ENCODE peak calls at places on chromosomes 1 and 21, in nine cellular contexts. D is AG09319; F is HS-5; S is stimulated activated CD4-positive, alpha-beta T cell treated with anti-CD3 and anti-CD28 coated beads, Interleukin-1b, Interleukin-23, amount 100 ng/mL, for 48 hours; A is NCI-H1436 treated with DMSO at 0.1 percent for 48 hours; I is esophagus muscularis mucosa; K is T-helper 9 cell; J is GM12865; X is A549. B is an unnamed sample.

GRCh38 chr1:85278853-85279314 is 2.5 kb upstream of the BCL10 start:
- DNase-seq in S (peak), K (no peak), F (peak), X (peak), J (peak), I (no peak), D (peak), A (no peak), B (no peak)

GRCh38 chr1:182617734-182618288 is 13.6 kb upstream of the RGS16 start:
- DNase-seq in J (peak), K (no peak), S (no peak), A (no peak), I (no peak), D (no peak), F (no peak), X (no peak), B (peak)

GRCh38 chr1:114756949-114757454 is 782 bp downstream of the CSDE1 start:
- DNase-seq in F (peak), X (peak), D (peak), K (peak), I (no peak), J (no peak), A (no peak), S (peak), B (no peak)

GRCh38 chr1:33288976-33289857 is 31.7 kb downstream of the A3GALT2 start:
- DNase-seq in F (no peak), D (no peak), I (no peak), X (no peak), J (no peak), K (no peak), S (no peak), A (no peak), B (no peak)

GRCh38 chr1:204692852-204693356 is 7.4 kb upstream of the LRRN2 start:
- DNase-seq in F (no peak), S (no peak), J (no peak), K (no peak), D (no peak), X (no peak), I (no peak), A (no peak), B (peak)

GRCh38 chr1:59445040-59445439 is 148.1 kb downstream of the FGGY start:
- DNase-seq in S (no peak), X (peak), D (no peak), J (no peak), A (no peak), I (no peak), K (no peak), F (no peak), B (no peak)

GRCh38 chr1:169550294-169550693 is 36.0 kb downstream of the F5 start:
- DNase-seq in F (no peak), A (no peak), D (peak), I (no peak), S (no peak), J (peak), K (no peak), X (peak), B (peak)

GRCh38 chr1:27727126-27727525 is 1.4 kb downstream of the FAM76A start:
- DNase-seq in S (no peak), F (peak), A (no peak), D (no peak), J (no peak), K (no peak), I (no peak), X (no peak), B (no peak)

GRCh38 chr1:222777977-222778376 is 36.9 kb upstream of the DISP1 start:
- DNase-seq in K (no peak), F (no peak), J (no peak), D (no peak), A (peak), S (no peak), X (peak), I (no peak), B (no peak)

GRCh38 chr21:45940621-45941337 is 40.8 kb upstream of the COL6A1 start:
- DNase-seq in A (no peak), J (no peak), X (no peak), F (no peak), D (no peak), I (no peak), K (no peak), S (no peak), B (no peak)

GRCh38 chr1:244067893-244068292 is 16.8 kb downstream of the ZBTB18 start:
- DNase-seq in F (peak), A (no peak), K (no peak), I (no peak), S (no peak), J (no peak), D (no peak), X (no peak), B (no peak)

GRCh38 chr1:4693891-4694290 is 39.5 kb downstream of the AJAP1 start:
- DNase-seq in I (no peak), K (no peak), S (no peak), J (no peak), A (no peak), X (no peak), D (no peak), F (no peak), B (no peak)

GRCh38 chr21:35238119-35238518 is 189.0 kb upstream of the RUNX1 start:
- DNase-seq in K (no peak), F (no peak), I (no peak), X (no peak), J (no peak), D (no peak), A (no peak), S (no peak), B (no peak)

GRCh38 chr1:193656841-193657240 is 470.4 kb upstream of the B3GALT2 start:
- DNase-seq in A (no peak), X (no peak), J (no peak), I (no peak), F (no peak), D (no peak), S (no peak), K (no peak), B (no peak)

GRCh38 chr1:76162254-76162653 is 87.7 kb downstream of the ST6GALNAC3 start:
- DNase-seq in K (no peak), S (no peak), F (no peak), J (no peak), D (no peak), X (no peak), A (no peak), I (no peak), B (no peak)

GRCh38 chr1:204213668-204214662 is at the start of gene GOLT1A:
- DNase-seq in F (no peak), A (no peak), I (no peak), D (peak), S (peak), J (peak), K (no peak), X (peak), B (peak)

GRCh38 chr1:11771481-11772043 is 9.6 kb downstream of the C1orf167 start:
- DNase-seq in K (no peak), F (no peak), J (no peak), D (no peak), S (no peak), I (no peak), X (no peak), A (no peak), B (no peak)

GRCh38 chr1:169906938-169907337 is 13.2 kb upstream of the SCYL3 start:
- DNase-seq in F (no peak), D (peak), K (no peak), I (no peak), X (no peak), J (no peak), A (no peak), S (no peak), B (no peak)

GRCh38 chr1:71640131-71640530 is 559.3 kb upstream of the ZRANB2 start:
- DNase-seq in K (no peak), X (no peak), S (no peak), J (no peak), F (no peak), I (no peak), A (no peak), D (no peak), B (no peak)

GRCh38 chr1:109931189-109931672 is 20.6 kb downstream of the CSF1 start:
- DNase-seq in A (no peak), J (no peak), F (no peak), D (no peak), I (no peak), X (peak), S (no peak), K (no peak), B (peak)

GRCh38 chr1:55611123-55611522 is 396.0 kb upstream of the USP24 start:
- DNase-seq in I (peak), A (no peak), X (no peak), J (no peak), D (peak), S (no peak), F (no peak), K (no peak), B (no peak)

GRCh38 chr1:45196863-45197262 is 9.5 kb downstream of the ZSWIM5 start:
- DNase-seq in X (no peak), J (no peak), I (no peak), S (no peak), F (no peak), D (no peak), K (no peak), A (no peak), B (no peak)

GRCh38 chr21:33578214-33578613 is 10.3 kb downstream of the DONSON start:
- DNase-seq in I (no peak), K (no peak), D (no peak), S (no peak), A (no peak), X (no peak), J (no peak), F (no peak), B (no peak)

GRCh38 chr1:73674945-73675561 is 522.9 kb downstream of the LRRIQ3 start:
- DNase-seq in F (peak), A (peak), D (no peak), S (no peak), X (peak), J (peak), K (no peak), I (no peak), B (no peak)

GRCh38 chr1:171913385-171913784 is 72.1 kb downstream of the DNM3 start:
- DNase-seq in D (no peak), F (no peak), J (no peak), S (no peak), X (peak), A (no peak), K (no peak), I (no peak), B (no peak)

GRCh38 chr1:97138515-97139032 is 417.0 kb downstream of the PTBP2 start:
- DNase-seq in D (no peak), F (no peak), A (no peak), K (no peak), I (no peak), S (no peak), X (no peak), J (no peak), B (no peak)

B was measured in endodermal cell.